ENCODE peak calls at places on chromosome 1, in six cellular contexts. G is cardiac muscle cell, Q is heart right ventricle, M is PC-3, A is endothelial cell of umbilical vein, L is neuronal stem cell. R is an unnamed sample. For H3K4me1, the result is how much of the 10 kb centered on the place peaks cover.

GRCh38 chr1:17207540-17207939 is 2.6 kb downstream of the PADI1 start:
- DNase-seq in G (no peak), Q (no peak), M (no peak), A (no peak), L (no peak), R (no peak)

GRCh38 chr1:226473325-226473724 is 65.4 kb upstream of the PARP1 start:
- DNase-seq in G (no peak), Q (no peak), M (no peak), A (no peak), L (no peak), R (no peak)

GRCh38 chr1:12409676-12410075 is 179.8 kb downstream of the VPS13D start:
- DNase-seq in G (no peak), Q (no peak), M (no peak), A (no peak), L (no peak), R (peak)

GRCh38 chr1:221576268-221576667 is 165.6 kb downstream of the DUSP10 start:
- DNase-seq in G (no peak), Q (no peak), M (peak), A (no peak), L (no peak), R (peak)

GRCh38 chr1:9996624-9997582 is at the start of gene RBP7:
- DNase-seq in G (peak), Q (peak), M (peak), A (no peak), L (peak), R (peak)

GRCh38 chr1:26177182-26177684 is at the start of gene CNKSR1:
- DNase-seq in G (peak), Q (no peak), M (peak), A (no peak), L (no peak), R (no peak)

GRCh38 chr1:24567792-24568388 is 12.0 kb downstream of the NCMAP start:
- DNase-seq in G (no peak), Q (no peak), M (peak), A (no peak), L (no peak), R (peak)

GRCh38 chr1:247906504-247907047 is 11.2 kb downstream of the OR2W3 start:
- DNase-seq in G (no peak), Q (no peak), M (peak), A (peak), L (no peak), R (peak)

GRCh38 chr1:155706101-155706619 is 17.3 kb downstream of the DAP3 start:
- DNase-seq in G (no peak), Q (no peak), M (peak), A (no peak), L (no peak), R (peak)

GRCh38 chr1:41361028-41361494 is at the start of gene FOXO6:
- DNase-seq in G (peak), Q (peak), M (peak), A (peak), L (peak), R (peak)
- H3K4me1 ChIP-seq in G (under half), Q (half or more), M (under half), A (under half), L (under half), R (under half)

DNA sequence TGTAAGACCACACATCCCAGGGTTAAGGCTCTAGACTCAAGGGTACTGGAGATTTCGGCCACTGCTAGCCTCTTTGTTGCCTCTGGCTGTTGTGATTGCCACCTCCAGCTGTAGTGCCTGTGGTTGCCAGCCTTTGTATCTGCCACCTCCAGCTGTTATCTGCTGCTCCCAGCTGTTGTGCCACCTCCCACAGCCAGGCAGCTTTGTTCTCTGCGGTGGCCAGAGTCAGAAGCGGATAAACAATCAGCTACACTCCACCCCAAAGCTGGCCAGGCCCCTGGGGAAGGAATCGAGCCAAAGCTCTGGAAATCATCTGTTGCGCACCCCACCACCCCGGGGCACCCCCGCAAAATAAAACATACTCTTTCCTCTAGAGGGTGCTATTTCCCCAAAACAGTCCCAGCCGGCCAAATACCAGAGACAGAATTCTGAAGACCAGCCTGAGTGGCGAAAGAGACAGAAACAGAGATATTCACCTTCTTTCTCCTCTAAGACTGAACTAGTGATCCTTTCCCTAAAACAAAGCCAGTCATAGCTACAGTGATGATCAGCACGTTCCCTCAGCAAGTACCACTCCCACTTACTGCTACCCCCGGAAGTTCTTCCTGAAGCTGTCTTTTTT is 14.8 kb upstream of the PIGM start:
- DNase-seq in G (peak), Q (peak), M (peak), A (peak), L (no peak), R (peak)
- H3K4me3 ChIP-seq in G (no peak), Q (peak), M (no peak), A (no peak), L (no peak), R (no peak)

GRCh38 chr1:66353207-66353606 is 180.7 kb upstream of the SGIP1 start:
- DNase-seq in G (no peak), Q (no peak), M (no peak), A (peak), L (peak), R (no peak)

GRCh38 chr1:66355756-66356155 is 178.2 kb upstream of the SGIP1 start:
- DNase-seq in G (no peak), Q (no peak), M (no peak), A (no peak), L (no peak), R (no peak)

GRCh38 chr1:66356605-66357004 is 177.3 kb upstream of the SGIP1 start:
- DNase-seq in G (peak), Q (no peak), M (no peak), A (no peak), L (no peak), R (no peak)

GRCh38 chr1:66352783-66353182 is 181.2 kb upstream of the SGIP1 start:
- DNase-seq in G (no peak), Q (no peak), M (no peak), A (no peak), L (no peak), R (peak)

GRCh38 chr1:66354311-66354922 is 179.5 kb upstream of the SGIP1 start:
- DNase-seq in G (no peak), Q (no peak), M (no peak), A (peak), L (no peak), R (peak)
- H3K4me1 ChIP-seq in G (under half), Q (under half), M (under half), A (half or more), L (half or more), R (under half)

GRCh38 chr1:8965121-8965820 is 19.6 kb downstream of the CA6 start:
- DNase-seq in G (no peak), Q (no peak), M (no peak), A (no peak), L (no peak), R (no peak)
- H3K4me3 ChIP-seq in G (no peak), Q (no peak), M (no peak), A (no peak), L (no peak), R (no peak)

DNA sequence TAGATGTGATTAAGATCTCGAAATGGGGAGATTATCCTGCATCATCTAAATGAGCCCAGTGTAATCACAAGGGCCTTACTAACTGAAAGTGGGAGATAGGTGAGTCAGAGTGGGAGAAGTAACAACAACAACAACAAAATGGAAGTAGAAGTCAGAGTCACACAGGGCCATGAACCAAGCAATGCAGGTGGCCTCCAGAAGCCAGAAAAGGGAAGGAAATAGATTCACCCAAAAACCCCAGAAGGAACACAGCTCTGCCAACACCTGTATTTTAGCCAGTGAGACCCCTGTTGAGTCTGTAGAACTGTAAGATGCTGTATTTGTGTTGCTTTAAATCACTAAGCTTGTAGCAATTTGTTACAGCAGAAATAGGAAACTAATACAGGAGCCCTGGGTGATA is 4.1 kb downstream of the TAGLN2 start:
- DNase-seq in G (no peak), Q (no peak), M (no peak), A (peak), L (no peak), R (no peak)
- H3K4me1 ChIP-seq in G (under half), Q (half or more), M (half or more), A (under half), L (under half), R (half or more)

GRCh38 chr1:207453710-207454045 is 450 bp upstream of the CR2 start:
- DNase-seq in G (no peak), Q (no peak), M (no peak), A (no peak), L (no peak), R (no peak)
- H3K4me3 ChIP-seq in G (no peak), Q (peak), M (no peak), A (no peak), L (no peak), R (peak)